ENCODE peak calls at places on chromosomes 2 and 18, in six cellular contexts. One of them, this sample, is unnamed.
A peak's percentile ranks its signal among the peaks of the same experiment; 100 is the strongest.

GRCh38 chr2:96907405-96908041 is 37.6 kb upstream of the SEMA4C start:
- DNase-seq in nucleus accumbens: peak; percentile 54
- DNase-seq in NCI-H2081: no peak
- DNase-seq in body of pancreas: peak; percentile 67
- DNase-seq in astrocyte of the spinal cord: peak; percentile 55
- DNase-seq in dermis blood vessel endothelial cell: peak; percentile 31
- DNase-seq in this sample: no peak

GRCh38 chr2:135198481-135198880 is 146.4 kb downstream of the RAB3GAP1 start:
- DNase-seq in body of pancreas: no peak
- DNase-seq in NCI-H2081: no peak
- DNase-seq in nucleus accumbens: no peak
- DNase-seq in astrocyte of the spinal cord: no peak
- DNase-seq in dermis blood vessel endothelial cell: no peak
- DNase-seq in this sample: no peak

GRCh38 chr2:21415234-21415633 is 291.5 kb downstream of the TDRD15 start:
- DNase-seq in nucleus accumbens: no peak
- DNase-seq in body of pancreas: no peak
- DNase-seq in dermis blood vessel endothelial cell: no peak
- DNase-seq in NCI-H2081: peak; percentile 18
- DNase-seq in astrocyte of the spinal cord: no peak
- DNase-seq in this sample: no peak

GRCh38 chr2:72625359-72625758 is 200.5 kb downstream of the EXOC6B start:
- DNase-seq in nucleus accumbens: no peak
- DNase-seq in dermis blood vessel endothelial cell: no peak
- DNase-seq in NCI-H2081: no peak
- DNase-seq in body of pancreas: no peak
- DNase-seq in astrocyte of the spinal cord: no peak
- DNase-seq in this sample: no peak

GRCh38 chr18:48007381-48007780 is 76.9 kb upstream of the SMAD2 start:
- DNase-seq in nucleus accumbens: no peak
- DNase-seq in NCI-H2081: no peak
- DNase-seq in dermis blood vessel endothelial cell: no peak
- DNase-seq in body of pancreas: no peak
- DNase-seq in astrocyte of the spinal cord: no peak
- DNase-seq in this sample: no peak

GRCh38 chr18:26981373-26982082 is 116.0 kb upstream of the AQP4 start:
- DNase-seq in NCI-H2081: peak; percentile 68
- DNase-seq in astrocyte of the spinal cord: no peak
- DNase-seq in dermis blood vessel endothelial cell: no peak
- DNase-seq in body of pancreas: no peak
- DNase-seq in nucleus accumbens: no peak
- DNase-seq in this sample: no peak

GRCh38 chr2:100941646-100942240 is 60.3 kb upstream of the RPL31 start:
- DNase-seq in dermis blood vessel endothelial cell: no peak
- DNase-seq in NCI-H2081: no peak
- DNase-seq in astrocyte of the spinal cord: peak; percentile 42
- DNase-seq in body of pancreas: no peak
- DNase-seq in nucleus accumbens: no peak
- DNase-seq in this sample: peak; percentile 11

GRCh38 chr2:195813401-195813800 is 156.4 kb downstream of the SLC39A10 start:
- DNase-seq in astrocyte of the spinal cord: no peak
- DNase-seq in dermis blood vessel endothelial cell: no peak
- DNase-seq in nucleus accumbens: no peak
- DNase-seq in body of pancreas: no peak
- DNase-seq in NCI-H2081: no peak
- DNase-seq in this sample: no peak

GRCh38 chr18:68484241-68484640 is 230.7 kb downstream of the TMX3 start:
- DNase-seq in dermis blood vessel endothelial cell: no peak
- DNase-seq in astrocyte of the spinal cord: peak; percentile 35
- DNase-seq in NCI-H2081: no peak
- DNase-seq in nucleus accumbens: no peak
- DNase-seq in body of pancreas: no peak
- DNase-seq in this sample: no peak

GRCh38 chr2:200230716-200231115 is 75.8 kb upstream of the SPATS2L start:
- DNase-seq in nucleus accumbens: no peak
- DNase-seq in body of pancreas: no peak
- DNase-seq in dermis blood vessel endothelial cell: no peak
- DNase-seq in NCI-H2081: no peak
- DNase-seq in astrocyte of the spinal cord: no peak
- DNase-seq in this sample: no peak

GRCh38 chr2:2170189-2170588 is 160.9 kb downstream of the MYT1L start:
- DNase-seq in dermis blood vessel endothelial cell: no peak
- DNase-seq in body of pancreas: no peak
- DNase-seq in NCI-H2081: no peak
- DNase-seq in nucleus accumbens: no peak
- DNase-seq in astrocyte of the spinal cord: no peak
- DNase-seq in this sample: no peak

GRCh38 chr2:205477016-205477705 is 205.1 kb upstream of the NRP2 start:
- DNase-seq in NCI-H2081: no peak
- DNase-seq in body of pancreas: no peak
- DNase-seq in astrocyte of the spinal cord: peak; percentile 54
- DNase-seq in nucleus accumbens: no peak
- DNase-seq in dermis blood vessel endothelial cell: no peak
- DNase-seq in this sample: no peak

GRCh38 chr2:67576991-67577390 is 179.9 kb downstream of the ETAA1 start:
- DNase-seq in dermis blood vessel endothelial cell: no peak
- DNase-seq in body of pancreas: no peak
- DNase-seq in nucleus accumbens: no peak
- DNase-seq in astrocyte of the spinal cord: no peak
- DNase-seq in NCI-H2081: no peak
- DNase-seq in this sample: no peak

This sample was measured in left lobe of liver.